ENCODE peak calls at places on chromosomes 5 and 9, in seven cellular contexts. P, L, G, J, I, Z and T are unnamed samples.

GRCh38 chr9:4620046-4620765 is 41.9 kb upstream of the PLPP6 start:
- DNase-seq in P (no peak), L (no peak), G (no peak), J (no peak), I (no peak), Z (no peak), T (no peak)

GRCh38 chr9:69370430-69370829 is 45.4 kb downstream of the ENTREP1 start:
- DNase-seq in P (no peak), L (no peak), G (no peak), J (no peak), I (peak; percentile 57), Z (no peak), T (no peak)

GRCh38 chr9:70587143-70587710 is 172.8 kb upstream of the KLF9 start:
- DNase-seq in P (no peak), L (no peak), G (no peak), J (peak; percentile 86), I (peak; percentile 93), Z (no peak), T (no peak)

GRCh38 chr9:89554307-89554706 is 50.5 kb upstream of the GADD45G start:
- DNase-seq in P (no peak), L (no peak), G (no peak), J (no peak), I (no peak), Z (no peak), T (no peak)

GRCh38 chr9:136685792-136686533 is 1.3 kb downstream of the AGPAT2 start:
- DNase-seq in P (peak; percentile 29), L (peak; percentile 58), G (no peak), J (no peak), I (no peak), Z (no peak), T (no peak)

GRCh38 chr9:76564300-76564699 is 105.3 kb downstream of the GCNT1 start:
- DNase-seq in P (no peak), L (no peak), G (no peak), J (peak; percentile 47), I (peak; percentile 46), Z (no peak), T (no peak)

GRCh38 chr5:75521195-75521594 is 9.5 kb downstream of the POLK start:
- DNase-seq in P (no peak), L (no peak), G (no peak), J (no peak), I (no peak), Z (no peak), T (no peak)

GRCh38 chr9:107737987-107738743 is 248.6 kb upstream of the KLF4 start:
- DNase-seq in P (peak; percentile 68), L (peak; percentile 75), G (no peak), J (peak; percentile 95), I (peak; percentile 95), Z (no peak), T (peak; percentile 91)

DNA sequence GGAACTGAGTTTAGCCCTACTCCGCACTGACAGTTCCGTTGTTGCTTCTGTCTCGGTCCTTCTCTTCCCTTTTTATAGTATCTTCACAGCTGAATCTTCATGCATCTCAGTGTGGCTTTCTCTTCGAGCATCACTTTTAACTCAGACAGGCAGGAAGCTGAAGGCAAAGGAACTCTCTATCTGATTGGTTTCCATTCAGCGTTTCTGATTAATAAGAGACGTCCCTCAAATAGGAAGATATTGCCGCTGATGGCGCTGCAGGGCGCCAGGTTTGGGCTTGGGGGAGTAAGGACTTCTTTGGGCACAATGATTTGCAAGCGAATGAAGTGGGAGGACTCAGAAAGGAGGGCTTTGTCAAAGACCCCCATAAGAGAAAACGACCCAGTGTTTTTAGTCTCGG is at the start of gene CDH9:
- DNase-seq in P (no peak), L (no peak), G (no peak), J (no peak), I (no peak), Z (no peak), T (no peak)
- H3K4me3 ChIP-seq in P (no peak within 1 kb of the TSS), L (no peak within 1 kb of the TSS), G (no peak within 1 kb of the TSS), J (no peak within 1 kb of the TSS), I (no peak within 1 kb of the TSS), Z (no peak within 1 kb of the TSS), T (no peak within 1 kb of the TSS)

GRCh38 chr5:141929398-141930058 is 5.9 kb downstream of the DELE1 start:
- DNase-seq in P (no peak), L (no peak), G (no peak), J (no peak), I (no peak), Z (no peak), T (no peak)
- H3K27ac ChIP-seq in P (no peak overlapping the region), L (no peak overlapping the region), G (no peak overlapping the region), J (no peak overlapping the region), I (no peak overlapping the region), Z (no peak overlapping the region), T (no peak overlapping the region)

GRCh38 chr5:178981381-178981780 is 13.7 kb downstream of the GRM6 start:
- DNase-seq in P (no peak), L (no peak), G (no peak), J (no peak), I (no peak), Z (no peak), T (no peak)
- H3K9me3 ChIP-seq in P (peaks cover 97% of the 10 kb centered on the region), L (no peaks in the 10 kb centered on the region), G (peaks cover 96% of the 10 kb centered on the region), J (peaks cover 62% of the 10 kb centered on the region), I (no peaks in the 10 kb centered on the region), Z (no peaks in the 10 kb centered on the region), T (peaks cover 6% of the 10 kb centered on the region)

GRCh38 chr9:129038109-129038852 is 1.9 kb downstream of the MIGA2 start:
- DNase-seq in P (peak; percentile 66), L (peak; percentile 56), G (no peak), J (no peak), I (no peak), Z (no peak), T (no peak)
- H3K4me3 ChIP-seq in P (peak overlapping the region; percentile 8), L (peak overlapping the region; percentile 97), G (no peak overlapping the region), J (no peak overlapping the region), I (peak overlapping the region; percentile 82), Z (no peak overlapping the region), T (peak overlapping the region; percentile 99)

GRCh38 chr5:1199649-1200494 is 1.5 kb upstream of the SLC6A19 start:
- DNase-seq in P (peak; percentile 3), L (no peak), G (no peak), J (no peak), I (no peak), Z (no peak), T (no peak)

GRCh38 chr5:1201327-1202025 is at the start of gene SLC6A19:
- DNase-seq in P (peak; percentile 5), L (no peak), G (no peak), J (no peak), I (no peak), Z (no peak), T (no peak)

GRCh38 chr5:1202026-1202797 is 817 bp downstream of the SLC6A19 start:
- DNase-seq in P (peak; percentile 7), L (no peak), G (no peak), J (no peak), I (no peak), Z (no peak), T (no peak)

GRCh38 chr5:1199340-1199648 is 2.1 kb upstream of the SLC6A19 start:
- DNase-seq in P (no peak), L (no peak), G (no peak), J (no peak), I (no peak), Z (no peak), T (no peak)

DNA sequence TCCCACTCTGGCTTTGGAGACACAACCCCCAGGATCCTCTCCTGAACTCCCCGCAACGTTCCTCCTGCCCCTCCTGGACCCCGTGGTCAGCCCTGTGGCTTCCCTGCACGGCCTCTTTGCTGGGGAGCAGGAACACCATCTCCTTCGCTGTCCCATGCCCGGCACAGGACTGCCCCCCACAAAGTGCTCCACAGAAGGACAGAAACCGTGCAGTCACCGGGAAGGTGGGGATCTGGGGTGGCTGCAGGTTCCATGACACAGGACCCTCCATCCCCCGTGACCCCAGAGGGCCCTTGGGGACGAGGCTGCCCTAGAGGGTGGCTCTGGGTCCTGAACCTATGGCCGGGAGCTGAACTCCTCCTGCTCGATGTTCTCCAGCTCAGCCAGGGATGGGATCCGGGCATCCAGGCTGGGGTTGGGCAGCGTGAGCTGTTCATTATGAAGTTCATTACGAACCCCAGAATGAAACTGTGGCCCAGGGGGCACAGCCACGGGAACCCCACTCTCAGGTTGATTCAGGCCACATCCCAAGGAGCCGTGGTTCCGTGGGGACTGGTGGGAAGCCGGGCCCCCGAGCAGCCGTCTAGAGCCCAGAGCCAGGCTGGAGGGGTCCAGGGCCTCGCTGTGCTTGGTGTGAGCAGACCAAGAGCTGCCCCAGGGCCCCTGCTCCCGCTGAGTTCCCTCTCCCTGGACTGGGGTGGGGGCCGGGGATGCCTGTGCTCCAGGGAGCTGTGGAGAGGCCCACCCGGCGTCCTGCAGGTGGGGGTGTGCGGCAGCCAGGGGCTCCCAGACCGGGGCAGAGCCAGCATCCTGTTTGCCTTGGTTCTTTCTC is 684 bp upstream of the SLC6A19 start:
- DNase-seq in P (peak; percentile 5), L (no peak), G (no peak), J (no peak), I (no peak), Z (no peak), T (no peak)
- H3K27ac ChIP-seq in P (no peak overlapping the region), L (no peak overlapping the region), G (no peak overlapping the region), J (no peak overlapping the region), I (no peak overlapping the region), Z (no peak overlapping the region), T (no peak overlapping the region)

DNA sequence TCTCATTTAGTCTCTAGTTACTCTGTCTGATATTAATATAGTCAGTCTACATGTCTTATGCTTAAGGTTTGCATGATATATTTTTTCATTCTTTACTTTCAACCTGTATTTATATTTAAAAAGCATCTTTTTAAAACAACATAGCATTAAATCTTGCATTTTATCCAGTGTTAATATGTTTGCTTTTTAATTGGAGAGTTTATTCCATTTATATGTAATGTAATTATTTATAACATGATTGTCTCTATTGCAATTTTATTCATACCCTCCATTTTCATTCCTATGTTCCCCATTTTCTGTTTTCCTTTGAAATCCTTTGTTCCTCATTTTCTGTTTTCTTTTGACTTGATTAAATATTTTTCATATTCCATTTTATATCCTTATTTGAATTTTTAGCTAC is 13.3 kb downstream of the PCDHB15 start:
- DNase-seq in P (no peak), L (no peak), G (no peak), J (no peak), I (no peak), Z (no peak), T (no peak)
- H3K9me3 ChIP-seq in P (peaks cover 100% of the 10 kb centered on the region), L (peaks cover 4% of the 10 kb centered on the region), G (peaks cover 100% of the 10 kb centered on the region), J (peaks cover 40% of the 10 kb centered on the region), I (no peaks in the 10 kb centered on the region), Z (peaks cover 29% of the 10 kb centered on the region), T (peaks cover 52% of the 10 kb centered on the region)